ENCODE peak calls at places on chromosomes 6 and 20, in six cellular contexts. One of them, this sample, is unnamed.

GRCh38 chr6:110710115-110710514 is 105.2 kb downstream of the CDK19 start:
- DNase-seq in psoas muscle: no peak
- DNase-seq in left ventricle myocardium inferior: no peak
- DNase-seq in Peyer's patch: no peak
- DNase-seq in PC-9: no peak
- DNase-seq in GM23248: no peak
- DNase-seq in this sample: no peak

GRCh38 chr20:37755665-37756064 is 61.8 kb downstream of the CTNNBL1 start:
- DNase-seq in GM23248: peak; percentile 4
- DNase-seq in psoas muscle: peak; percentile 55
- DNase-seq in PC-9: no peak
- DNase-seq in Peyer's patch: no peak
- DNase-seq in left ventricle myocardium inferior: peak; percentile 27
- DNase-seq in this sample: no peak

GRCh38 chr6:75608304-75608703 is 6.6 kb downstream of the SENP6 start:
- DNase-seq in psoas muscle: no peak
- DNase-seq in PC-9: no peak
- DNase-seq in left ventricle myocardium inferior: no peak
- DNase-seq in Peyer's patch: no peak
- DNase-seq in GM23248: no peak
- DNase-seq in this sample: no peak

GRCh38 chr6:107490568-107491058 is 696 bp downstream of the SOBP start:
- DNase-seq in PC-9: no peak
- DNase-seq in left ventricle myocardium inferior: no peak
- DNase-seq in psoas muscle: peak; percentile 56
- DNase-seq in GM23248: no peak
- DNase-seq in Peyer's patch: no peak
- DNase-seq in this sample: no peak

GRCh38 chr20:25256226-25256859 is 8.5 kb downstream of the PYGB start:
- DNase-seq in psoas muscle: peak; percentile 39
- DNase-seq in Peyer's patch: no peak
- DNase-seq in PC-9: no peak
- DNase-seq in GM23248: peak; percentile 22
- DNase-seq in left ventricle myocardium inferior: no peak
- DNase-seq in this sample: no peak

GRCh38 chr20:23049933-23050838 is 714 bp upstream of the THBD start:
- DNase-seq in PC-9: peak; percentile 57
- DNase-seq in GM23248: peak; percentile 68
- DNase-seq in psoas muscle: peak; percentile 87
- DNase-seq in Peyer's patch: no peak
- DNase-seq in left ventricle myocardium inferior: peak; percentile 65
- DNase-seq in this sample: no peak

GRCh38 chr6:161947371-161947770 is 673.5 kb upstream of the AGPAT4 start:
- DNase-seq in Peyer's patch: no peak
- DNase-seq in left ventricle myocardium inferior: no peak
- DNase-seq in GM23248: no peak
- DNase-seq in PC-9: no peak
- DNase-seq in psoas muscle: no peak
- DNase-seq in this sample: no peak

GRCh38 chr6:75084872-75085381 is 120.9 kb downstream of the COL12A1 start:
- DNase-seq in GM23248: no peak
- DNase-seq in Peyer's patch: peak; percentile 46
- DNase-seq in left ventricle myocardium inferior: no peak
- DNase-seq in PC-9: no peak
- DNase-seq in psoas muscle: no peak
- DNase-seq in this sample: no peak

GRCh38 chr6:170444056-170444505 is 109.0 kb downstream of the PSMB1 start:
- DNase-seq in GM23248: no peak
- DNase-seq in left ventricle myocardium inferior: no peak
- DNase-seq in psoas muscle: peak; percentile 54
- DNase-seq in Peyer's patch: no peak
- DNase-seq in PC-9: no peak
- DNase-seq in this sample: no peak

GRCh38 chr6:39137235-39137634 is 22.2 kb upstream of the SAYSD1 start:
- DNase-seq in psoas muscle: no peak
- DNase-seq in Peyer's patch: peak; percentile 65
- DNase-seq in left ventricle myocardium inferior: no peak
- DNase-seq in PC-9: peak; percentile 42
- DNase-seq in GM23248: peak; percentile 56
- DNase-seq in this sample: no peak

GRCh38 chr6:119736680-119737079 is 387.1 kb upstream of the MAN1A1 start:
- DNase-seq in psoas muscle: no peak
- DNase-seq in Peyer's patch: no peak
- DNase-seq in GM23248: no peak
- DNase-seq in left ventricle myocardium inferior: no peak
- DNase-seq in PC-9: no peak
- DNase-seq in this sample: no peak

GRCh38 chr6:141209890-141210289 is 922.8 kb upstream of the GJE1 start:
- DNase-seq in left ventricle myocardium inferior: no peak
- DNase-seq in psoas muscle: no peak
- DNase-seq in Peyer's patch: no peak
- DNase-seq in PC-9: no peak
- DNase-seq in GM23248: no peak
- DNase-seq in this sample: no peak

GRCh38 chr20:44752099-44752931 is 6.7 kb downstream of the KCNK15 start:
- DNase-seq in left ventricle myocardium inferior: no peak
- DNase-seq in GM23248: no peak
- DNase-seq in psoas muscle: no peak
- DNase-seq in Peyer's patch: no peak
- DNase-seq in PC-9: no peak
- DNase-seq in this sample: no peak

GRCh38 chr6:33410711-33411631 is at the start of gene PHF1:
- DNase-seq in GM23248: peak; percentile 90
- DNase-seq in PC-9: no peak
- DNase-seq in psoas muscle: no peak
- DNase-seq in Peyer's patch: peak; percentile 79
- DNase-seq in left ventricle myocardium inferior: peak; percentile 82
- DNase-seq in this sample: peak; percentile 90

GRCh38 chr6:3749991-3750323 is 1.6 kb downstream of the PXDC1 start:
- DNase-seq in PC-9: no peak
- DNase-seq in Peyer's patch: peak; percentile 74
- DNase-seq in psoas muscle: peak; percentile 76
- DNase-seq in GM23248: peak; percentile 91
- DNase-seq in left ventricle myocardium inferior: peak; percentile 55
- DNase-seq in this sample: no peak

GRCh38 chr6:108068618-108069017 is 5.9 kb downstream of the OSTM1 start:
- DNase-seq in GM23248: no peak
- DNase-seq in left ventricle myocardium inferior: no peak
- DNase-seq in Peyer's patch: no peak
- DNase-seq in PC-9: no peak
- DNase-seq in psoas muscle: no peak
- DNase-seq in this sample: peak; percentile 52

GRCh38 chr6:136926383-136926782 is 4.3 kb downstream of the SLC35D3 start:
- DNase-seq in PC-9: no peak
- DNase-seq in GM23248: no peak
- DNase-seq in left ventricle myocardium inferior: no peak
- DNase-seq in psoas muscle: no peak
- DNase-seq in Peyer's patch: no peak
- DNase-seq in this sample: no peak

GRCh38 chr6:144585217-144585814 is 300.2 kb downstream of the UTRN start:
- DNase-seq in Peyer's patch: no peak
- DNase-seq in psoas muscle: no peak
- DNase-seq in GM23248: peak; percentile 65
- DNase-seq in left ventricle myocardium inferior: no peak
- DNase-seq in PC-9: peak; percentile 40
- DNase-seq in this sample: no peak

DNA sequence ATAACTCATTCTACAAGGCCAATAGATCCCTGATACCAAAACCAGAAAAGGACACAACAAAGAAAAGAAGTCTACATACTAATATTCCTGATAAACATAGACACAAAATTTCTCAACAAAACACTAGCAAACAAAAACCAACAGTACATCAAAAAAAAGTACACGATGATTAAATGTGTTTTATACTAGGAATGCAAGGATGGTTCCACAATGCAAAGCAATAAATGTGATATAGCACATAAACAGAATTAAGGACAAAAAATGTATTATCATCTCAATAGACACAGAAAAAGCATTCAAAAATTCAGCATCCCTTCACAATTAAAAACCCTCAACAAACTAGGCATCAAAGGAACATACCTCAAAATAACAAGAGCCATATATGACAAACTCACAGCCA is 23.2 kb downstream of the TREM1 start:
- DNase-seq in left ventricle myocardium inferior: no peak
- DNase-seq in Peyer's patch: no peak
- DNase-seq in PC-9: no peak
- DNase-seq in psoas muscle: no peak
- DNase-seq in GM23248: no peak
- DNase-seq in this sample: no peak
- H3K27ac ChIP-seq in left ventricle myocardium inferior: no peak overlapping the region
- H3K27ac ChIP-seq in Peyer's patch: no peak overlapping the region
- H3K27ac ChIP-seq in PC-9: no peak overlapping the region
- H3K27ac ChIP-seq in psoas muscle: no peak overlapping the region
- H3K27ac ChIP-seq in GM23248: no peak overlapping the region
- H3K27ac ChIP-seq in this sample: no peak overlapping the region

GRCh38 chr20:57369601-57370000 is 18.5 kb downstream of the RAE1 start:
- DNase-seq in PC-9: no peak
- DNase-seq in left ventricle myocardium inferior: no peak
- DNase-seq in GM23248: no peak
- DNase-seq in Peyer's patch: no peak
- DNase-seq in psoas muscle: no peak
- DNase-seq in this sample: no peak

GRCh38 chr20:57372157-57372556 is 19.0 kb upstream of the RBM38 start:
- DNase-seq in GM23248: no peak
- DNase-seq in psoas muscle: no peak
- DNase-seq in PC-9: no peak
- DNase-seq in left ventricle myocardium inferior: no peak
- DNase-seq in Peyer's patch: no peak
- DNase-seq in this sample: no peak

GRCh38 chr20:57372581-57373350 is 18.4 kb upstream of the RBM38 start:
- DNase-seq in GM23248: no peak
- DNase-seq in psoas muscle: no peak
- DNase-seq in PC-9: no peak
- DNase-seq in Peyer's patch: no peak
- DNase-seq in left ventricle myocardium inferior: no peak
- DNase-seq in this sample: no peak

GRCh38 chr20:57370316-57370715 is 19.3 kb downstream of the RAE1 start:
- DNase-seq in psoas muscle: no peak
- DNase-seq in left ventricle myocardium inferior: no peak
- DNase-seq in GM23248: no peak
- DNase-seq in PC-9: no peak
- DNase-seq in Peyer's patch: no peak
- DNase-seq in this sample: no peak

DNA sequence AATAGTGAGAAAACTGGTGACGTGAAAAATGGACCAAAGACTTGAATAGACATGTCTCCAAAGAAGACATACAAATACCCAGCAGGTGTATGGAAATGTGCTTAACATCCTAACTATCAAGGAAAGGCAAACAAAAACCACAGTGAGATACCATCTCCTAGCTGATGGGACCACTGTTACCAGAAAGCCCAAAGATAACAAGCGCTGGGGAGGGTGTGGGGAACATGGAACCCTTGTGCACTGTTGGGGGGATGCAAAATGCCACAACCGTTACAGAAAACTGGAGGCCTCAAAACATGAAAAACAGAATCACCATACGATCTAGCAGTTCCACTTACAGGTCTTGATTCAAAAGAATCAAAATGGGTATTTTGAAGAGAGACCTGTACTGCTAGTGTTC is 19.8 kb upstream of the RBM38 start:
- DNase-seq in GM23248: no peak
- DNase-seq in psoas muscle: no peak
- DNase-seq in PC-9: no peak
- DNase-seq in left ventricle myocardium inferior: no peak
- DNase-seq in Peyer's patch: no peak
- DNase-seq in this sample: no peak
- H3K36me3 ChIP-seq in GM23248: peaks cover 68% of the 10 kb centered on the region
- H3K36me3 ChIP-seq in psoas muscle: peaks cover 34% of the 10 kb centered on the region
- H3K36me3 ChIP-seq in PC-9: peaks cover 59% of the 10 kb centered on the region
- H3K36me3 ChIP-seq in left ventricle myocardium inferior: peaks cover 100% of the 10 kb centered on the region
- H3K36me3 ChIP-seq in Peyer's patch: peaks cover 2% of the 10 kb centered on the region
- H3K36me3 ChIP-seq in this sample: peaks cover 78% of the 10 kb centered on the region

DNA sequence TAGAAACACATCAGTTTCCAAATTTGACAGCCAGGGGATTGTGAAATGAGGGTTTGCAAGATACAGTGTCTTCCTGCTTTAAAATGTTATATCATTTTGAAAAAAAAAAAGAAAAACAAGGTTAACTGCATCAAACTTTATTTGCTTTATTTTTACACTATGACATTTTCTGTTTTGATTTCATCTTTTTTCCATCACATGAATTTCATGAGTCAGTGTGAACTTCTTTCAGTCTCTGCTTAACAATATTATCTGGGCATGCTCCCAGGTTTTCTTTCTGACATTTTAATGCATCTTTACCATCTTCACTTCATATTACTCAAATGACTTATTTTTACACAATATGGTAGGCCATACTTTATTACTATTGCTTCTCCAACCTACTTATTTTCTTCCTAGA is 1.9 kb downstream of the NCOA7 start:
- DNase-seq in left ventricle myocardium inferior: no peak
- DNase-seq in GM23248: peak; percentile 51
- DNase-seq in Peyer's patch: no peak
- DNase-seq in PC-9: no peak
- DNase-seq in psoas muscle: no peak
- DNase-seq in this sample: no peak
- H3K27ac ChIP-seq in left ventricle myocardium inferior: no peak overlapping the region
- H3K27ac ChIP-seq in GM23248: no peak overlapping the region
- H3K27ac ChIP-seq in Peyer's patch: no peak overlapping the region
- H3K27ac ChIP-seq in PC-9: no peak overlapping the region
- H3K27ac ChIP-seq in psoas muscle: no peak overlapping the region
- H3K27ac ChIP-seq in this sample: no peak overlapping the region

GRCh38 chr6:31636698-31637596 is 15.5 kb downstream of the BAG6 start:
- DNase-seq in Peyer's patch: no peak
- DNase-seq in psoas muscle: no peak
- DNase-seq in PC-9: no peak
- DNase-seq in left ventricle myocardium inferior: no peak
- DNase-seq in GM23248: peak; percentile 27
- DNase-seq in this sample: no peak

GRCh38 chr6:31633447-31633846 is 12.9 kb downstream of the PRRC2A start:
- DNase-seq in psoas muscle: no peak
- DNase-seq in PC-9: no peak
- DNase-seq in GM23248: no peak
- DNase-seq in left ventricle myocardium inferior: no peak
- DNase-seq in Peyer's patch: no peak
- DNase-seq in this sample: no peak

GRCh38 chr6:31632279-31632946 is 11.9 kb downstream of the PRRC2A start:
- DNase-seq in Peyer's patch: no peak
- DNase-seq in psoas muscle: no peak
- DNase-seq in left ventricle myocardium inferior: no peak
- DNase-seq in GM23248: no peak
- DNase-seq in PC-9: no peak
- DNase-seq in this sample: no peak

GRCh38 chr6:31634131-31634530 is 13.6 kb downstream of the PRRC2A start:
- DNase-seq in left ventricle myocardium inferior: no peak
- DNase-seq in GM23248: peak; percentile 37
- DNase-seq in psoas muscle: no peak
- DNase-seq in Peyer's patch: no peak
- DNase-seq in PC-9: no peak
- DNase-seq in this sample: no peak

DNA sequence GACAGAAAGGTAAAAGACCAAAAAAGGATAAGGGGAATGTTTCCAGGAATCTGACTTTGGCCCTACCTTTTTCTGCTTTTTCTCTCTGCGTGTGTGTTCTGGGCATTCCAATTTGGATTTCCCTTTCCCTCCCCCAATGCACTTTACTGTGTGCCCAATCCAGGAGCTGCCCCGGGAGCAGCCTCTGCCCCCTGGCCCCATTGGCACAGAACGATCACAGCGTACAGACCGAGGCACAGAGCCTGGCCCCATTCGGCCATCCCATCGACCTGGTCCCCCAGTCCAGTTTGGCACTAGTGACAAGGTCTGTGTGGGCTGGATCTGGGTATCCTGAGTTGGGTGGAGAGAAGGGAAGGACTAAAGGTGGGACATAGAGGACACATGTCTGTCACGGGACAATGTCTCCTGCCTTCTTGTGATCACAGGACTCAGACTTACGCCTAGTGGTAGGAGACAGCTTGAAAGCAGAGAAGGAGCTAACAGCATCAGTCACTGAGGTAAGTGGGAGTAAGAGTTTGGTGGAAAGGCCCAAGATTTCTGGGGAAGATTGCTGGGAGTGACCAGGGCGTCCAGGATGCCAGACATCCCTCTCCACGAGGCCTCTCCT is 14.6 kb downstream of the PRRC2A start:
- DNase-seq in GM23248: no peak
- DNase-seq in PC-9: no peak
- DNase-seq in Peyer's patch: no peak
- DNase-seq in left ventricle myocardium inferior: no peak
- DNase-seq in psoas muscle: no peak
- DNase-seq in this sample: no peak
- H3K36me3 ChIP-seq in GM23248: peaks cover 72% of the 10 kb centered on the region
- H3K36me3 ChIP-seq in PC-9: peaks cover 16% of the 10 kb centered on the region
- H3K36me3 ChIP-seq in Peyer's patch: no peaks in the 10 kb centered on the region
- H3K36me3 ChIP-seq in left ventricle myocardium inferior: peaks cover 98% of the 10 kb centered on the region
- H3K36me3 ChIP-seq in psoas muscle: peaks cover 25% of the 10 kb centered on the region
- H3K36me3 ChIP-seq in this sample: peaks cover 76% of the 10 kb centered on the region